ENCODE peak calls at places on chromosomes 6 and 20, in seven cellular contexts. Q is NCI-H2107, P is T-helper 1 cell, K is A549, V is AG04449, J is left ventricle myocardium inferior, Z is AG08396. F is an unnamed sample.

GRCh38 chr6:21079468-21080048 is 514.0 kb upstream of the SOX4 start:
- DNase-seq in V (peak; percentile 36), K (no peak), Q (no peak), Z (no peak), P (no peak), J (no peak), F (no peak)

GRCh38 chr6:35494161-35494563 is 2.7 kb downstream of the TEAD3 start:
- DNase-seq in K (no peak), P (no peak), Q (no peak), Z (peak; percentile 50), J (peak; percentile 23), V (no peak), F (no peak)

GRCh38 chr6:50925548-50925947 is 106.9 kb downstream of the TFAP2B start:
- DNase-seq in P (no peak), V (no peak), Z (no peak), Q (no peak), K (no peak), J (no peak), F (no peak)

GRCh38 chr6:15752820-15753219 is 90.0 kb upstream of the DTNBP1 start:
- DNase-seq in K (no peak), V (no peak), J (no peak), Z (peak; percentile 17), P (no peak), Q (no peak), F (no peak)

GRCh38 chr20:24017160-24017761 is 28.7 kb upstream of the GGTLC1 start:
- DNase-seq in V (no peak), J (no peak), P (peak; percentile 24), K (no peak), Z (no peak), Q (no peak), F (no peak)

GRCh38 chr6:93036835-93037234 is 382.5 kb downstream of the EPHA7 start:
- DNase-seq in V (no peak), P (peak; percentile 2), Z (no peak), K (no peak), Q (no peak), J (no peak), F (no peak)

GRCh38 chr20:51386586-51386985 is 155.9 kb downstream of the NFATC2 start:
- DNase-seq in Q (no peak), P (peak; percentile 61), V (no peak), Z (no peak), J (no peak), K (no peak), F (no peak)

GRCh38 chr6:165663283-165663735 is 268 bp upstream of the PDE10A start:
- DNase-seq in K (peak; percentile 38), J (peak; percentile 75), P (no peak), V (no peak), Q (no peak), Z (peak; percentile 24), F (no peak)

GRCh38 chr20:36319356-36320260 is 13.5 kb downstream of the DLGAP4 start:
- DNase-seq in Q (no peak), V (no peak), P (no peak), K (no peak), Z (no peak), J (no peak), F (no peak)

GRCh38 chr6:25627001-25627400 is 25.0 kb upstream of the SCGN start:
- DNase-seq in P (no peak), Z (no peak), J (no peak), Q (no peak), V (no peak), K (no peak), F (no peak)

GRCh38 chr20:38412877-38413577 is 22.1 kb downstream of the SNHG17 start:
- DNase-seq in V (no peak), K (no peak), J (no peak), Q (no peak), P (no peak), Z (no peak), F (no peak)

GRCh38 chr20:41169791-41170351 is 32.5 kb downstream of the PLCG1 start:
- DNase-seq in J (no peak), V (no peak), Q (no peak), P (no peak), K (no peak), Z (peak; percentile 41), F (no peak)

GRCh38 chr6:563863-564262 is 93.0 kb downstream of the HUS1B start:
- DNase-seq in Z (no peak), J (no peak), Q (no peak), V (no peak), K (no peak), P (no peak), F (no peak)

GRCh38 chr6:16236648-16237199 is 1.7 kb upstream of the GMPR start:
- DNase-seq in P (no peak), V (no peak), Q (no peak), Z (peak; percentile 60), J (no peak), K (no peak), F (no peak)

GRCh38 chr6:7691021-7691420 is 34.9 kb upstream of the BMP6 start:
- DNase-seq in K (no peak), P (no peak), Z (no peak), J (no peak), V (no peak), Q (no peak), F (no peak)

GRCh38 chr6:132209351-132209750 is 191.9 kb downstream of the MOXD1 start:
- DNase-seq in V (no peak), Q (no peak), J (no peak), K (no peak), P (no peak), Z (no peak), F (no peak)

GRCh38 chr20:37921341-37921929 is 18.5 kb downstream of the VSTM2L start:
- DNase-seq in J (no peak), P (no peak), V (no peak), K (no peak), Z (no peak), Q (no peak), F (no peak)

GRCh38 chr20:43846516-43846905 is 68.1 kb upstream of the TOX2 start:
- DNase-seq in Q (no peak), P (no peak), J (no peak), V (no peak), Z (no peak), K (no peak), F (no peak)

GRCh38 chr6:120682145-120682544 is 652.1 kb downstream of the TBC1D32 start:
- DNase-seq in V (no peak), Q (no peak), J (no peak), Z (no peak), P (no peak), K (no peak), F (no peak)